ENCODE peak calls at places on chromosomes 11 and 22, in five cellular contexts. G is HuH-7.5, W is amniotic stem cell, T is left cardiac atrium, A is dorsolateral prefrontal cortex. R is an unnamed sample.

GRCh38 chr22:23380230-23380573 is 199.9 kb downstream of the IGLL1 start:
- DNase-seq in G (no peak), A (no peak), T (no peak), W (no peak), R (no peak)

GRCh38 chr22:20639343-20639742 is 131.9 kb downstream of the MED15 start:
- DNase-seq in W (no peak), T (no peak), A (peak; percentile 2), G (no peak), R (no peak)

GRCh38 chr22:40196628-40197027 is 18.9 kb downstream of the TNRC6B start:
- DNase-seq in G (no peak), A (no peak), T (no peak), W (peak; percentile 35), R (peak; percentile 43)

GRCh38 chr11:28537822-28538221 is 429.6 kb downstream of the METTL15 start:
- DNase-seq in T (no peak), A (no peak), G (no peak), W (no peak), R (no peak)

GRCh38 chr11:64233913-64234839 is at the start of gene VEGFB:
- DNase-seq in G (peak; percentile 71), W (no peak), A (no peak), T (peak; percentile 84), R (peak; percentile 83)

GRCh38 chr11:106770489-106771100 is 247.7 kb downstream of the GUCY1A2 start:
- DNase-seq in W (no peak), A (no peak), T (no peak), G (no peak), R (no peak)

GRCh38 chr22:37983860-37984791 is at the start of gene SOX10:
- DNase-seq in T (no peak), G (no peak), A (peak; percentile 73), W (no peak), R (no peak)

GRCh38 chr11:57597971-57598830 is 716 bp downstream of the SERPING1 start:
- DNase-seq in G (peak; percentile 93), W (no peak), T (peak; percentile 83), A (peak; percentile 60), R (peak; percentile 92)

GRCh38 chr11:2085251-2086066 is 53.7 kb downstream of the IGF2 start:
- DNase-seq in W (no peak), T (peak; percentile 10), A (peak; percentile 21), G (no peak), R (peak; percentile 10)

GRCh38 chr11:47607380-47607779 is 13.2 kb upstream of the C1QTNF4 start:
- DNase-seq in W (peak; percentile 48), G (no peak), T (no peak), A (peak; percentile 67), R (peak; percentile 63)

GRCh38 chr11:108967571-108967970 is 302.7 kb downstream of the DDX10 start:
- DNase-seq in W (no peak), A (peak; percentile 62), G (no peak), T (peak; percentile 40), R (no peak)

GRCh38 chr22:22520667-22521602 is 865 bp upstream of the ZNF280A start:
- DNase-seq in G (no peak), W (no peak), T (no peak), A (no peak), R (no peak)

GRCh38 chr11:130606781-130607511 is 158.5 kb downstream of the ADAMTS15 start:
- DNase-seq in W (peak; percentile 19), G (no peak), T (peak; percentile 80), A (no peak), R (peak; percentile 69)

GRCh38 chr11:8354622-8355417 is 91.1 kb upstream of the LMO1 start:
- DNase-seq in A (peak; percentile 71), W (no peak), G (no peak), T (no peak), R (peak; percentile 42)

GRCh38 chr11:62001450-62002178 is 34.2 kb upstream of the FTH1 start:
- DNase-seq in W (no peak), T (no peak), G (peak; percentile 75), A (no peak), R (peak; percentile 54)

GRCh38 chr22:49600891-49601431 is 226.7 kb downstream of the BRD1 start:
- DNase-seq in W (no peak), G (no peak), A (no peak), T (no peak), R (no peak)

GRCh38 chr11:46669606-46670243 is 30.7 kb downstream of the ARHGAP1 start:
- DNase-seq in G (no peak), A (no peak), W (no peak), T (peak; percentile 6), R (no peak)

GRCh38 chr11:128365044-128365443 is 222.3 kb downstream of the ETS1 start:
- DNase-seq in W (no peak), A (no peak), T (no peak), G (no peak), R (no peak)

GRCh38 chr11:13000721-13001120 is 8.4 kb upstream of the RASSF10 start:
- DNase-seq in G (no peak), W (no peak), T (no peak), A (no peak), R (no peak)

GRCh38 chr11:45282070-45282469 is 4.1 kb downstream of the SYT13 start:
- DNase-seq in A (no peak), G (no peak), W (no peak), T (no peak), R (no peak)

GRCh38 chr11:77244277-77245014 is 57.0 kb downstream of the GDPD4 start:
- DNase-seq in T (no peak), W (no peak), A (no peak), G (no peak), R (no peak)

GRCh38 chr11:3849297-3849874 is 6.1 kb upstream of the STIM1 start:
- DNase-seq in W (no peak), A (no peak), T (no peak), G (no peak), R (no peak)

R was measured in ovary.